ENCODE peak calls at places on chromosome 9, in four cellular contexts. B is fibroblast of pulmonary artery, P is astrocyte, U is bronchial epithelial cell. A is an unnamed sample.

GRCh38 chr9:99221266-99221622 is 498 bp downstream of the ALG2 start:
- DNase-seq in B (no peak), P (no peak), U (no peak), A (no peak)

GRCh38 chr9:68610016-68610415 is 69.3 kb upstream of the TMEM252 start:
- DNase-seq in B (no peak), P (no peak), U (no peak), A (no peak)

GRCh38 chr9:130601100-130601499 is 21.7 kb downstream of the FUBP3 start:
- DNase-seq in B (no peak), P (no peak), U (no peak), A (no peak)

GRCh38 chr9:123960366-123960765 is 30.4 kb upstream of the DENND1A start:
- DNase-seq in B (no peak), P (no peak), U (no peak), A (no peak)

GRCh38 chr9:36765077-36765390 is 192.3 kb downstream of the MELK start:
- DNase-seq in B (no peak), P (no peak), U (no peak), A (no peak)

GRCh38 chr9:80072406-80072805 is 500.6 kb downstream of the TLE4 start:
- DNase-seq in B (no peak), P (no peak), U (no peak), A (no peak)

GRCh38 chr9:34675048-34675714 is 12.7 kb upstream of the CCL27 start:
- DNase-seq in B (peak; percentile 83), P (peak; percentile 26), U (peak; percentile 36), A (no peak)

GRCh38 chr9:125839322-125839721 is 92.1 kb downstream of the PBX3 start:
- DNase-seq in B (no peak), P (no peak), U (no peak), A (no peak)

GRCh38 chr9:102253099-102253498 is 514.7 kb upstream of the GRIN3A start:
- DNase-seq in B (no peak), P (no peak), U (no peak), A (no peak)

GRCh38 chr9:2155966-2156365 is 140.8 kb downstream of the SMARCA2 start:
- DNase-seq in B (no peak), P (no peak), U (peak; percentile 43), A (no peak)

GRCh38 chr9:132994410-132995120 is 16.1 kb downstream of the GFI1B start:
- DNase-seq in B (peak; percentile 58), P (peak; percentile 50), U (peak; percentile 92), A (peak; percentile 52)

GRCh38 chr9:116207371-116208111 is 54.0 kb downstream of the PAPPA start:
- DNase-seq in B (peak; percentile 67), P (no peak), U (no peak), A (no peak)

GRCh38 chr9:89716559-89716958 is 111.7 kb downstream of the GADD45G start:
- DNase-seq in B (no peak), P (no peak), U (no peak), A (no peak)

GRCh38 chr9:70411930-70412677 is 2.4 kb downstream of the KLF9 start:
- DNase-seq in B (peak; percentile 92), P (peak; percentile 81), U (peak; percentile 79), A (no peak)

GRCh38 chr9:133656211-133657119 is 20.3 kb downstream of the DBH start:
- DNase-seq in B (no peak), P (no peak), U (no peak), A (no peak)

GRCh38 chr9:136899196-136899595 is 12.9 kb downstream of the TRAF2 start:
- DNase-seq in B (no peak), P (no peak), U (no peak), A (no peak)

GRCh38 chr9:15357050-15357653 is 50.1 kb upstream of the TTC39B start:
- DNase-seq in B (no peak), P (no peak), U (no peak), A (no peak)

GRCh38 chr9:22052376-22052945 is 43.4 kb upstream of the CDKN2B start:
- DNase-seq in B (peak; percentile 95), P (peak; percentile 100), U (peak; percentile 99), A (no peak)

GRCh38 chr9:16413509-16414016 is 456.9 kb downstream of the BNC2 start:
- DNase-seq in B (peak; percentile 99), P (peak; percentile 92), U (peak; percentile 33), A (no peak)

GRCh38 chr9:16197578-16198370 is 644.9 kb downstream of the CCDC171 start:
- DNase-seq in B (no peak), P (peak; percentile 51), U (no peak), A (no peak)

GRCh38 chr9:98924971-98925820 is 18.5 kb upstream of the COL15A1 start:
- DNase-seq in B (no peak), P (no peak), U (no peak), A (no peak)

GRCh38 chr9:108119530-108120113 is 630.1 kb upstream of the KLF4 start:
- DNase-seq in B (peak; percentile 12), P (no peak), U (no peak), A (no peak)

GRCh38 chr9:16429671-16430070 is 440.8 kb downstream of the BNC2 start:
- DNase-seq in B (no peak), P (peak; percentile 35), U (no peak), A (no peak)

GRCh38 chr9:137111788-137112563 is 2.6 kb downstream of the DPP7 start:
- DNase-seq in B (no peak), P (no peak), U (no peak), A (no peak)

GRCh38 chr9:132147331-132147730 is 14.5 kb upstream of the NTNG2 start:
- DNase-seq in B (no peak), P (no peak), U (no peak), A (no peak)

GRCh38 chr9:69397384-69398214 is 72.6 kb downstream of the ENTREP1 start:
- DNase-seq in B (peak; percentile 30), P (peak; percentile 31), U (peak; percentile 33), A (no peak)

GRCh38 chr9:97711223-97711626 is 14.1 kb upstream of the XPA start:
- DNase-seq in B (no peak), P (no peak), U (no peak), A (no peak)

GRCh38 chr9:21813575-21814473 is 11.4 kb downstream of the MTAP start:
- DNase-seq in B (peak; percentile 93), P (peak; percentile 70), U (peak; percentile 83), A (no peak)

GRCh38 chr9:132486706-132487350 is 76.8 kb downstream of the CFAP77 start:
- DNase-seq in B (no peak), P (no peak), U (no peak), A (no peak)

GRCh38 chr9:19940808-19941207 is 152.0 kb upstream of the SLC24A2 start:
- DNase-seq in B (no peak), P (no peak), U (no peak), A (no peak)

GRCh38 chr9:131333771-131334567 is 44.4 kb downstream of the PLPP7 start:
- DNase-seq in B (no peak), P (no peak), U (no peak), A (peak; percentile 68)

DNA sequence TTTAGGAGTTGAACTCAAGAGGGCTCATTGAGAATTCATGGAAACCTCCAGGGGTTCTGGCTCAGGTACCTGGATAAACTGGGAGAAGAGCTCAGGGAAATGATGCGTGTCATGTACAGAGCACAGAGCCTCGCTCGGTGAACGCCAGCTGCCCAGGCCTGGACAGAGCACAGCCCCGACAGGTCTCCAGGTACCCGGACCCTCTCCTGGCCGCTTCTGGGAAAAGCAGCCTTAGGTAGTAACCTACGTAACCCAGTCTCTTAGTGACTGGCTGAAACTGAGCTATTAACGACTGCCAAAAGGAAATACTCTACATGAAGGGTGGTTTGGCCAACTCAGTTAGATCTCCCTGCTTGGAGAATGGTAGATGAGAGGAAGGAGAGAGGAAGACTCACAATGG is 157.4 kb downstream of the TTLL11 start:
- DNase-seq in B (no peak), P (no peak), U (no peak), A (no peak)
- TF ChIP-seq CTCF in B (no peak), P (no peak), U (no peak), A (no peak)

DNA sequence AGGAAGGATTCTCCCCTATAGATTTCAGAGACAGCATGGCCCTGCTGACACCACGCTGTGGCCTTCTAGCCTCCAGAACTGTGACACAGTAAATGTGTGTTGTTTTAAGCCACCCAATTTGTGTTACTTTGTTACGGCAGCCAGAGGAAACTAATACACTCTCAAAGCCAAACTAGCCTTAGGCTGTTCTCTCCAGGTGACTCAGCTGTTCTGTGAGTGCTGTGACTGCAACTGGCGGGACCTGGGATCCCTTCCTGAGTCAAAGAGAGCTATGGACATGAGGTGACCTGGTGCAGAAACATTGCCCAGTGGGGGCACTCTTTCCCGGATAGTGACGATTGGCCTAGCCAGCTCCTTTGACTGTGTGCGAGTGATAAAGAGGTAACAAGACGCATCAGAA is 14.0 kb upstream of the MLANA start:
- DNase-seq in B (no peak), P (no peak), U (peak; percentile 37), A (no peak)
- TF ChIP-seq CTCF in B (no peak), P (no peak), U (no peak), A (no peak)

GRCh38 chr9:112446080-112446479 is 40.5 kb upstream of the KIAA1958 start:
- DNase-seq in B (no peak), P (no peak), U (no peak), A (no peak)

GRCh38 chr9:112445196-112445595 is 41.4 kb upstream of the KIAA1958 start:
- DNase-seq in B (no peak), P (no peak), U (no peak), A (no peak)

GRCh38 chr9:112446518-112446917 is 40.1 kb upstream of the KIAA1958 start:
- DNase-seq in B (no peak), P (no peak), U (no peak), A (no peak)

GRCh38 chr9:112443200-112443599 is 43.4 kb upstream of the KIAA1958 start:
- DNase-seq in B (peak; percentile 45), P (no peak), U (peak; percentile 27), A (no peak)

GRCh38 chr9:112443636-112444035 is 43.0 kb upstream of the KIAA1958 start:
- DNase-seq in B (no peak), P (no peak), U (no peak), A (no peak)
- TF ChIP-seq CTCF in B (no peak), P (no peak), U (no peak), A (no peak)

DNA sequence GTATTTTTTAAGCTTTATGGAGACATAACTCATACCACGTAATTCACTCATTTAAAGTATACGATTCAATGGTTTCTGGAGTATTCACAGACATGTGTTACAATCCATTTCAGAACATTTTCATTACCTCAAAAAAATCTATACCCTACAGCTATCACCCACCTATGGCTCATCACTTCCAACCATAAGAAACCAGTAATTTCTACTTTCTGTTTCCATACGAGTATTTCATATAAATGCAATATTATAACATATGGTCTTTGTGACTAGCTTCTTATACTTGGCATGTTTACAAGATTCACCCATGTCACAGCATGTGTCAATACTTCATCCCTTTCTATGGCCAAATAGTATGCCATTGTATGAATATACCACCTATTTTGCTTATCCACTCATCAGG is 18.8 kb downstream of the UBQLN1 start:
- DNase-seq in B (no peak), P (no peak), U (no peak), A (no peak)
- TF ChIP-seq CTCF in B (no peak), P (no peak), U (no peak), A (no peak)

GRCh38 chr9:122192261-122192875 is 32.7 kb downstream of the MORN5 start:
- DNase-seq in B (no peak), P (no peak), U (no peak), A (no peak)
- TF ChIP-seq CTCF in B (no peak), P (no peak), U (peak; percentile 5), A (peak; percentile 39)